ENCODE peak calls at places on chromosome 9, in four cellular contexts. Y is ELR, T is DMS79, O is HT-29. G is an unnamed sample.
A peak's percentile ranks its signal among the peaks of the same experiment; 100 is the strongest.

GRCh38 chr9:121498487-121499176 is 1.0 kb downstream of the GGTA1 start:
- DNase-seq in Y (peak; percentile 53), T (no peak), O (no peak), G (peak; percentile 28)

GRCh38 chr9:19665146-19665863 is 123.5 kb downstream of the SLC24A2 start:
- DNase-seq in Y (no peak), T (no peak), O (no peak), G (no peak)

GRCh38 chr9:87699835-87700234 is 26.1 kb upstream of the CTSL start:
- DNase-seq in Y (peak; percentile 40), T (no peak), O (no peak), G (no peak)

GRCh38 chr9:33817327-33818166 is 587 bp downstream of the UBE2R2 start:
- DNase-seq in Y (peak; percentile 89), T (peak; percentile 71), O (peak; percentile 60), G (peak; percentile 76)

GRCh38 chr9:13324988-13325387 is 45.5 kb upstream of the MPDZ start:
- DNase-seq in Y (no peak), T (no peak), O (no peak), G (no peak)

GRCh38 chr9:121685795-121686377 is 34.5 kb downstream of the DAB2IP start:
- DNase-seq in Y (no peak), T (no peak), O (no peak), G (no peak)

GRCh38 chr9:13628526-13628925 is 349.0 kb upstream of the MPDZ start:
- DNase-seq in Y (no peak), T (no peak), O (no peak), G (no peak)

GRCh38 chr9:33623658-33624586 is 99.9 kb downstream of the ANKRD18B start:
- DNase-seq in Y (peak; percentile 80), T (peak; percentile 41), O (peak; percentile 95), G (peak; percentile 89)

GRCh38 chr9:89791754-89792153 is 186.9 kb downstream of the GADD45G start:
- DNase-seq in Y (no peak), T (no peak), O (no peak), G (peak; percentile 74)

GRCh38 chr9:119736478-119737454 is 367.5 kb upstream of the BRINP1 start:
- DNase-seq in Y (no peak), T (no peak), O (no peak), G (no peak)